ENCODE peak calls at places on chromosomes 3 and 15, in four cellular contexts. K, F, Q and J are unnamed samples.

GRCh38 chr15:90681480-90681879 is 35.7 kb upstream of the BLM start:
- DNase-seq in K (peak), F (peak), Q (no peak), J (no peak)

GRCh38 chr3:72271923-72272322 is 487.0 kb upstream of the PROK2 start:
- DNase-seq in K (no peak), F (no peak), Q (no peak), J (no peak)

GRCh38 chr3:194257916-194258668 is 93.0 kb downstream of the CPN2 start:
- DNase-seq in K (no peak), F (no peak), Q (no peak), J (no peak)

GRCh38 chr3:114447950-114448479 is 154.2 kb downstream of the TIGIT start:
- DNase-seq in K (no peak), F (no peak), Q (no peak), J (no peak)

GRCh38 chr3:197154-197855 is 742 bp downstream of the CHL1 start:
- DNase-seq in K (peak), F (no peak), Q (peak), J (no peak)

GRCh38 chr3:193744822-193745684 is 152.0 kb downstream of the OPA1 start:
- DNase-seq in K (no peak), F (no peak), Q (no peak), J (no peak)

GRCh38 chr3:132417695-132418520 is 606 bp downstream of the DNAJC13 start:
- DNase-seq in K (no peak), F (peak), Q (no peak), J (peak)

GRCh38 chr3:72678892-72679291 is 169.4 kb downstream of the SHQ1 start:
- DNase-seq in K (no peak), F (no peak), Q (no peak), J (no peak)

GRCh38 chr15:46857103-46857502 is 860.2 kb upstream of the SEMA6D start:
- DNase-seq in K (no peak), F (no peak), Q (no peak), J (no peak)

GRCh38 chr3:123511726-123512125 is 62.8 kb upstream of the ADCY5 start:
- DNase-seq in K (no peak), F (no peak), Q (no peak), J (no peak)

GRCh38 chr3:112247900-112248299 is 46.1 kb downstream of the SLC9C1 start:
- DNase-seq in K (no peak), F (no peak), Q (no peak), J (no peak)

GRCh38 chr3:34727700-34728099 is 911.6 kb upstream of the ARPP21 start:
- DNase-seq in K (no peak), F (no peak), Q (no peak), J (no peak)

GRCh38 chr15:63188247-63188936 is 1.0 kb upstream of the RAB8B start:
- DNase-seq in K (peak), F (no peak), Q (no peak), J (no peak)

GRCh38 chr15:83380682-83381081 is 66.5 kb upstream of the SH3GL3 start:
- DNase-seq in K (no peak), F (peak), Q (no peak), J (no peak)